ENCODE peak calls at places on chromosomes 12 and 14, in ten cellular contexts. One of them, this sample, is unnamed.

GRCh38 chr12:53975019-53975815 is 463 bp upstream of the HOTAIR start:
- DNase-seq in HCT116: no peak
- DNase-seq in choroid plexus epithelial cell: no peak
- DNase-seq in spleen: no peak
- DNase-seq in trophoblast cell: no peak
- DNase-seq in fibroblast of mammary gland: no peak
- DNase-seq in HepG2: no peak
- DNase-seq in WERI-Rb-1: no peak
- DNase-seq in cardiac fibroblast: no peak
- DNase-seq in ovary: no peak
- DNase-seq in this sample: no peak

GRCh38 chr12:25864287-25864686 is 94.2 kb upstream of the RASSF8 start:
- DNase-seq in HCT116: no peak
- DNase-seq in choroid plexus epithelial cell: no peak
- DNase-seq in spleen: no peak
- DNase-seq in trophoblast cell: peak
- DNase-seq in fibroblast of mammary gland: peak
- DNase-seq in HepG2: no peak
- DNase-seq in WERI-Rb-1: no peak
- DNase-seq in cardiac fibroblast: no peak
- DNase-seq in ovary: no peak
- DNase-seq in this sample: no peak

GRCh38 chr14:60396718-60397343 is 89.0 kb downstream of the C14orf39 start:
- DNase-seq in HCT116: no peak
- DNase-seq in choroid plexus epithelial cell: peak
- DNase-seq in spleen: no peak
- DNase-seq in trophoblast cell: no peak
- DNase-seq in fibroblast of mammary gland: no peak
- DNase-seq in HepG2: no peak
- DNase-seq in WERI-Rb-1: no peak
- DNase-seq in cardiac fibroblast: no peak
- DNase-seq in ovary: no peak
- DNase-seq in this sample: peak

GRCh38 chr12:43336962-43337555 is 214.9 kb downstream of the ADAMTS20 start:
- DNase-seq in HCT116: peak
- DNase-seq in choroid plexus epithelial cell: peak
- DNase-seq in spleen: no peak
- DNase-seq in trophoblast cell: peak
- DNase-seq in fibroblast of mammary gland: peak
- DNase-seq in HepG2: no peak
- DNase-seq in WERI-Rb-1: no peak
- DNase-seq in cardiac fibroblast: peak
- DNase-seq in ovary: no peak
- DNase-seq in this sample: no peak

GRCh38 chr12:46553266-46553665 is 180.7 kb upstream of the SLC38A2 start:
- DNase-seq in HCT116: peak
- DNase-seq in choroid plexus epithelial cell: peak
- DNase-seq in spleen: no peak
- DNase-seq in trophoblast cell: peak
- DNase-seq in fibroblast of mammary gland: peak
- DNase-seq in HepG2: peak
- DNase-seq in WERI-Rb-1: no peak
- DNase-seq in cardiac fibroblast: peak
- DNase-seq in ovary: no peak
- DNase-seq in this sample: no peak

GRCh38 chr14:53955671-53956426 is 776 bp downstream of the BMP4 start:
- DNase-seq in HCT116: no peak
- DNase-seq in choroid plexus epithelial cell: no peak
- DNase-seq in spleen: peak
- DNase-seq in trophoblast cell: no peak
- DNase-seq in fibroblast of mammary gland: no peak
- DNase-seq in HepG2: peak
- DNase-seq in WERI-Rb-1: no peak
- DNase-seq in cardiac fibroblast: peak
- DNase-seq in ovary: peak
- DNase-seq in this sample: no peak

GRCh38 chr14:68668028-68668427 is 124.8 kb downstream of the ZFP36L1 start:
- DNase-seq in HCT116: no peak
- DNase-seq in choroid plexus epithelial cell: no peak
- DNase-seq in spleen: no peak
- DNase-seq in trophoblast cell: no peak
- DNase-seq in fibroblast of mammary gland: no peak
- DNase-seq in HepG2: no peak
- DNase-seq in WERI-Rb-1: no peak
- DNase-seq in cardiac fibroblast: no peak
- DNase-seq in ovary: no peak
- DNase-seq in this sample: no peak

GRCh38 chr14:54929556-54929955 is 26.9 kb upstream of the GCH1 start:
- DNase-seq in HCT116: no peak
- DNase-seq in choroid plexus epithelial cell: no peak
- DNase-seq in spleen: no peak
- DNase-seq in trophoblast cell: no peak
- DNase-seq in fibroblast of mammary gland: no peak
- DNase-seq in HepG2: no peak
- DNase-seq in WERI-Rb-1: no peak
- DNase-seq in cardiac fibroblast: no peak
- DNase-seq in ovary: no peak
- DNase-seq in this sample: no peak

GRCh38 chr14:42004321-42004720 is 397.6 kb downstream of the LRFN5 start:
- DNase-seq in HCT116: no peak
- DNase-seq in choroid plexus epithelial cell: no peak
- DNase-seq in spleen: no peak
- DNase-seq in trophoblast cell: no peak
- DNase-seq in fibroblast of mammary gland: no peak
- DNase-seq in HepG2: no peak
- DNase-seq in WERI-Rb-1: peak
- DNase-seq in cardiac fibroblast: no peak
- DNase-seq in ovary: no peak
- DNase-seq in this sample: no peak

GRCh38 chr14:54447231-54447692 is 6.1 kb upstream of the CNIH1 start:
- DNase-seq in HCT116: no peak
- DNase-seq in choroid plexus epithelial cell: peak
- DNase-seq in spleen: no peak
- DNase-seq in trophoblast cell: peak
- DNase-seq in fibroblast of mammary gland: peak
- DNase-seq in HepG2: peak
- DNase-seq in WERI-Rb-1: no peak
- DNase-seq in cardiac fibroblast: peak
- DNase-seq in ovary: no peak
- DNase-seq in this sample: no peak

GRCh38 chr14:102363182-102363952 is 626 bp downstream of the TECPR2 start:
- DNase-seq in HCT116: no peak
- DNase-seq in choroid plexus epithelial cell: peak
- DNase-seq in spleen: no peak
- DNase-seq in trophoblast cell: peak
- DNase-seq in fibroblast of mammary gland: peak
- DNase-seq in HepG2: no peak
- DNase-seq in WERI-Rb-1: peak
- DNase-seq in cardiac fibroblast: peak
- DNase-seq in ovary: no peak
- DNase-seq in this sample: peak

GRCh38 chr12:6950944-6951540 is at the start of gene PTPN6:
- DNase-seq in HCT116: no peak
- DNase-seq in choroid plexus epithelial cell: no peak
- DNase-seq in spleen: peak
- DNase-seq in trophoblast cell: no peak
- DNase-seq in fibroblast of mammary gland: no peak
- DNase-seq in HepG2: no peak
- DNase-seq in WERI-Rb-1: no peak
- DNase-seq in cardiac fibroblast: no peak
- DNase-seq in ovary: no peak
- DNase-seq in this sample: peak

GRCh38 chr12:20444595-20445170 is 76.3 kb downstream of the PDE3A start:
- DNase-seq in HCT116: no peak
- DNase-seq in choroid plexus epithelial cell: peak
- DNase-seq in spleen: no peak
- DNase-seq in trophoblast cell: no peak
- DNase-seq in fibroblast of mammary gland: no peak
- DNase-seq in HepG2: no peak
- DNase-seq in WERI-Rb-1: no peak
- DNase-seq in cardiac fibroblast: no peak
- DNase-seq in ovary: no peak
- DNase-seq in this sample: no peak

GRCh38 chr12:6215932-6216494 is 15.8 kb downstream of the CD9 start:
- DNase-seq in HCT116: peak
- DNase-seq in choroid plexus epithelial cell: peak
- DNase-seq in spleen: no peak
- DNase-seq in trophoblast cell: peak
- DNase-seq in fibroblast of mammary gland: peak
- DNase-seq in HepG2: no peak
- DNase-seq in WERI-Rb-1: no peak
- DNase-seq in cardiac fibroblast: peak
- DNase-seq in ovary: no peak
- DNase-seq in this sample: peak

GRCh38 chr12:40793471-40793870 is 101.2 kb downstream of the CNTN1 start:
- DNase-seq in HCT116: no peak
- DNase-seq in choroid plexus epithelial cell: no peak
- DNase-seq in spleen: no peak
- DNase-seq in trophoblast cell: no peak
- DNase-seq in fibroblast of mammary gland: no peak
- DNase-seq in HepG2: no peak
- DNase-seq in WERI-Rb-1: no peak
- DNase-seq in cardiac fibroblast: no peak
- DNase-seq in ovary: no peak
- DNase-seq in this sample: no peak

GRCh38 chr14:105563347-105563737 is 37.0 kb downstream of the TMEM121 start:
- DNase-seq in HCT116: no peak
- DNase-seq in choroid plexus epithelial cell: no peak
- DNase-seq in spleen: no peak
- DNase-seq in trophoblast cell: no peak
- DNase-seq in fibroblast of mammary gland: no peak
- DNase-seq in HepG2: no peak
- DNase-seq in WERI-Rb-1: no peak
- DNase-seq in cardiac fibroblast: no peak
- DNase-seq in ovary: no peak
- DNase-seq in this sample: no peak

GRCh38 chr12:54725233-54725843 is 77.2 kb upstream of the DCD start:
- DNase-seq in HCT116: peak
- DNase-seq in choroid plexus epithelial cell: peak
- DNase-seq in spleen: no peak
- DNase-seq in trophoblast cell: peak
- DNase-seq in fibroblast of mammary gland: peak
- DNase-seq in HepG2: peak
- DNase-seq in WERI-Rb-1: peak
- DNase-seq in cardiac fibroblast: peak
- DNase-seq in ovary: no peak
- DNase-seq in this sample: no peak

GRCh38 chr14:93267149-93267711 is 60.2 kb downstream of the UBR7 start:
- DNase-seq in HCT116: no peak
- DNase-seq in choroid plexus epithelial cell: peak
- DNase-seq in spleen: no peak
- DNase-seq in trophoblast cell: no peak
- DNase-seq in fibroblast of mammary gland: no peak
- DNase-seq in HepG2: no peak
- DNase-seq in WERI-Rb-1: peak
- DNase-seq in cardiac fibroblast: no peak
- DNase-seq in ovary: no peak
- DNase-seq in this sample: no peak
- H3K4me3 ChIP-seq in HCT116: no peak
- H3K4me3 ChIP-seq in choroid plexus epithelial cell: no peak
- H3K4me3 ChIP-seq in spleen: no peak
- H3K4me3 ChIP-seq in trophoblast cell: no peak
- H3K4me3 ChIP-seq in fibroblast of mammary gland: no peak
- H3K4me3 ChIP-seq in HepG2: no peak
- H3K4me3 ChIP-seq in WERI-Rb-1: no peak
- H3K4me3 ChIP-seq in cardiac fibroblast: no peak
- H3K4me3 ChIP-seq in ovary: no peak
- H3K4me3 ChIP-seq in this sample: no peak

GRCh38 chr14:22566845-22567244 is 22.2 kb downstream of the DAD1 start:
- DNase-seq in HCT116: no peak
- DNase-seq in choroid plexus epithelial cell: no peak
- DNase-seq in spleen: no peak
- DNase-seq in trophoblast cell: no peak
- DNase-seq in fibroblast of mammary gland: no peak
- DNase-seq in HepG2: no peak
- DNase-seq in WERI-Rb-1: no peak
- DNase-seq in cardiac fibroblast: no peak
- DNase-seq in ovary: no peak
- DNase-seq in this sample: no peak
- H3K4me3 ChIP-seq in HCT116: no peak
- H3K4me3 ChIP-seq in choroid plexus epithelial cell: no peak
- H3K4me3 ChIP-seq in spleen: no peak
- H3K4me3 ChIP-seq in trophoblast cell: no peak
- H3K4me3 ChIP-seq in fibroblast of mammary gland: no peak
- H3K4me3 ChIP-seq in HepG2: no peak
- H3K4me3 ChIP-seq in WERI-Rb-1: peak
- H3K4me3 ChIP-seq in cardiac fibroblast: no peak
- H3K4me3 ChIP-seq in ovary: no peak
- H3K4me3 ChIP-seq in this sample: no peak

DNA sequence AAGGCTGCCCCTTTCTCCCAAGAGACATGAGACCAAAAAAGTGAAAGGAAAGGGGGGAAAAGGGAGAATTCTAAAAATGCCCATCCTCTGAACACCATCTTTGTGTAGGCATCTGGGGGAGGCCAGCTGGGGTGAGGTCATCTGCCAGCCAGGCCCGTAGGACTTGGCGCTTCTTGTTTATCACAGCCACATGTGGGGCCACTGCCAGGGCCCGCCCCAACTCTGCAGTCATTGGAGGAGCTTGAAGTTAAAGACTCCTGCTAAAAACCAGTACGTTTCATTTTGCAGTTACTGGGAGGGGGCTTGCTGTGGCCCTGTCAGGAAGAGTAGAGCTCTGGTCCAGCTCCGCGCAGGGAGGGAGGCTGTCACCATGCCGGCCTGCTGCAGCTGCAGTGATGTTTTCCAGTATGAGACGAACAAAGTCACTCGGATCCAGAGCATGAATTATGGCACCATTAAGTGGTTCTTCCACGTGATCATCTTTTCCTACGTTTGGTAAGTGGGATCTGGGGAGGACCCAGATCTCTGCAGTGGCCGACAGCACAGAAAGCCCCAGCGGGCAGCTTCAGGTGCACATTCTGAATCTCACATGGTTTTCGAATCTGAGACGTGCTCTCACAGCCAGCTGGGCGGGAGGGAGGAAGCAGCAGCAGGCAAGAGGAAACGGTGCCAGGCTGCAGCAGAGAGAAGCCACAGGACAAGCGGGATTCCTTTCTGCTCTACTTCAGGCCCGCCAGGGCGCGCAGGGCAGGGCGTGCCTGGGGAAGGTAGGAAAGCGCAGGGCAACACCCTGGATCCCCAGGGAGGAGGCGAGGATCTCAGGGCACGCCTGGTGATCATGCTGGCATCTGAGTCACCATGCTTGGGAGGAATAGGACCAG is at the start of gene P2RX7:
- DNase-seq in HCT116: peak
- DNase-seq in choroid plexus epithelial cell: peak
- DNase-seq in spleen: peak
- DNase-seq in trophoblast cell: peak
- DNase-seq in fibroblast of mammary gland: peak
- DNase-seq in HepG2: no peak
- DNase-seq in WERI-Rb-1: no peak
- DNase-seq in cardiac fibroblast: peak
- DNase-seq in ovary: peak
- DNase-seq in this sample: peak
- H3K4me3 ChIP-seq in HCT116: peak
- H3K4me3 ChIP-seq in choroid plexus epithelial cell: peak
- H3K4me3 ChIP-seq in spleen: peak
- H3K4me3 ChIP-seq in trophoblast cell: no peak
- H3K4me3 ChIP-seq in fibroblast of mammary gland: peak
- H3K4me3 ChIP-seq in HepG2: peak
- H3K4me3 ChIP-seq in WERI-Rb-1: no peak
- H3K4me3 ChIP-seq in cardiac fibroblast: peak
- H3K4me3 ChIP-seq in ovary: peak
- H3K4me3 ChIP-seq in this sample: peak

GRCh38 chr12:121806556-121807308 is 2.9 kb downstream of the SETD1B start:
- DNase-seq in HCT116: no peak
- DNase-seq in choroid plexus epithelial cell: peak
- DNase-seq in spleen: peak
- DNase-seq in trophoblast cell: no peak
- DNase-seq in fibroblast of mammary gland: peak
- DNase-seq in HepG2: no peak
- DNase-seq in WERI-Rb-1: no peak
- DNase-seq in cardiac fibroblast: peak
- DNase-seq in ovary: no peak
- DNase-seq in this sample: peak
- H3K4me3 ChIP-seq in HCT116: no peak
- H3K4me3 ChIP-seq in choroid plexus epithelial cell: peak
- H3K4me3 ChIP-seq in spleen: peak
- H3K4me3 ChIP-seq in trophoblast cell: no peak
- H3K4me3 ChIP-seq in fibroblast of mammary gland: peak
- H3K4me3 ChIP-seq in HepG2: peak
- H3K4me3 ChIP-seq in WERI-Rb-1: no peak
- H3K4me3 ChIP-seq in cardiac fibroblast: peak
- H3K4me3 ChIP-seq in ovary: peak
- H3K4me3 ChIP-seq in this sample: peak